ENCODE peak calls at places on chromosomes 12 and 14, in seven cellular contexts. X is ELF-1; J is stimulated activated CD8-positive, alpha-beta memory T cell treated with anti-CD3 and anti-CD28 coated beads, Interleukin-4, amount 100 ng/mL, for 4 hours; C is iris pigment epithelial cell; T is omental fat pad; Y is progenitor cell of endocrine pancreas; Z is T-helper 1 cell. O is an unnamed sample.

GRCh38 chr12:113439606-113440030 is 17.4 kb downstream of the SDSL start:
- DNase-seq in X (peak), J (no peak), C (peak), T (no peak), Y (peak), Z (no peak), O (peak)

GRCh38 chr12:65567820-65568219 is 256.5 kb upstream of the HMGA2 start:
- DNase-seq in X (no peak), J (no peak), C (no peak), T (no peak), Y (no peak), Z (no peak), O (no peak)

GRCh38 chr12:121801601-121802484 is 2.0 kb upstream of the SETD1B start:
- DNase-seq in X (peak), J (no peak), C (peak), T (no peak), Y (no peak), Z (no peak), O (peak)

GRCh38 chr12:77151030-77151429 is 85.7 kb upstream of the E2F7 start:
- DNase-seq in X (no peak), J (no peak), C (no peak), T (no peak), Y (no peak), Z (no peak), O (no peak)

GRCh38 chr12:120762093-120762492 is 36.5 kb downstream of the ACADS start:
- DNase-seq in X (no peak), J (no peak), C (peak), T (no peak), Y (no peak), Z (no peak), O (peak)

GRCh38 chr14:102215071-102215470 is 75.4 kb downstream of the WDR20 start:
- DNase-seq in X (no peak), J (no peak), C (peak), T (no peak), Y (no peak), Z (no peak), O (peak)

GRCh38 chr12:127273621-127274020 is 993.3 kb upstream of the TMEM132C start:
- DNase-seq in X (no peak), J (no peak), C (no peak), T (no peak), Y (no peak), Z (no peak), O (peak)

GRCh38 chr14:98177551-98177950 is 1094.4 kb downstream of the BCL11B start:
- DNase-seq in X (no peak), J (peak), C (no peak), T (no peak), Y (no peak), Z (no peak), O (no peak)

GRCh38 chr12:22687677-22688076 is 62.7 kb downstream of the ETNK1 start:
- DNase-seq in X (no peak), J (no peak), C (peak), T (no peak), Y (no peak), Z (no peak), O (peak)